ENCODE peak calls at places on chromosomes 11 and 22, in five cellular contexts. U, F, Y, B and Z are unnamed samples.

GRCh38 chr11:22976146-22976545 is 115.9 kb upstream of the CCDC179 start:
- DNase-seq in U (no peak), B (peak; percentile 16), Y (no peak), F (peak; percentile 19), Z (no peak)

GRCh38 chr22:32473388-32473952 is 1.1 kb upstream of the FBXO7 start:
- DNase-seq in B (no peak), Y (no peak), U (no peak), F (peak; percentile 80), Z (no peak)

GRCh38 chr22:36497910-36498669 is 8.8 kb downstream of the FOXRED2 start:
- DNase-seq in B (no peak), Y (no peak), U (no peak), F (peak; percentile 36), Z (no peak)

GRCh38 chr11:23957309-23957708 is 539.5 kb upstream of the LUZP2 start:
- DNase-seq in B (no peak), F (no peak), U (no peak), Y (no peak), Z (no peak)

GRCh38 chr11:114705280-114706024 is 27.1 kb downstream of the NXPE2 start:
- DNase-seq in U (peak; percentile 9), Y (peak; percentile 63), B (no peak), F (no peak), Z (no peak)

GRCh38 chr11:96155627-96156378 is 187.2 kb downstream of the MAML2 start:
- DNase-seq in Y (peak; percentile 69), B (peak; percentile 91), F (peak; percentile 86), U (peak; percentile 89), Z (peak; percentile 91)

GRCh38 chr11:126186708-126187481 is 24.6 kb downstream of the RPUSD4 start:
- DNase-seq in U (no peak), B (no peak), Y (no peak), F (peak; percentile 17), Z (no peak)

GRCh38 chr11:70628881-70629844 is 230.8 kb downstream of the CTTN start:
- DNase-seq in U (peak; percentile 69), B (no peak), F (no peak), Y (peak; percentile 52), Z (no peak)

GRCh38 chr11:8081591-8082021 is 595 bp downstream of the TUB start:
- DNase-seq in F (no peak), U (no peak), B (no peak), Y (no peak), Z (no peak)

GRCh38 chr22:38078046-38078840 is 5.7 kb downstream of the SLC16A8 start:
- DNase-seq in F (no peak), Y (no peak), B (no peak), U (no peak), Z (no peak)

GRCh38 chr11:120068114-120068573 is 69.8 kb downstream of the TRIM29 start:
- DNase-seq in U (no peak), F (no peak), B (peak; percentile 2), Y (no peak), Z (peak; percentile 15)

GRCh38 chr11:75105462-75105925 is 8.8 kb upstream of the OR2AT4 start:
- DNase-seq in B (no peak), U (no peak), Y (no peak), F (peak; percentile 89), Z (no peak)

GRCh38 chr11:95337175-95337957 is 106.4 kb upstream of the SESN3 start:
- DNase-seq in Y (no peak), F (peak; percentile 87), B (no peak), U (peak; percentile 74), Z (no peak)

GRCh38 chr11:4578624-4579023 is 2.9 kb upstream of the OR52I2 start:
- DNase-seq in Y (no peak), B (no peak), F (no peak), U (no peak), Z (no peak)

GRCh38 chr22:39214383-39215069 is 30.3 kb downstream of the PDGFB start:
- DNase-seq in B (no peak), F (peak; percentile 91), Y (no peak), U (no peak), Z (no peak)
- H3K4me3 ChIP-seq in B (no peak overlapping the region), F (no peak overlapping the region), Y (no peak overlapping the region), U (no peak overlapping the region), Z (no peak overlapping the region)

DNA sequence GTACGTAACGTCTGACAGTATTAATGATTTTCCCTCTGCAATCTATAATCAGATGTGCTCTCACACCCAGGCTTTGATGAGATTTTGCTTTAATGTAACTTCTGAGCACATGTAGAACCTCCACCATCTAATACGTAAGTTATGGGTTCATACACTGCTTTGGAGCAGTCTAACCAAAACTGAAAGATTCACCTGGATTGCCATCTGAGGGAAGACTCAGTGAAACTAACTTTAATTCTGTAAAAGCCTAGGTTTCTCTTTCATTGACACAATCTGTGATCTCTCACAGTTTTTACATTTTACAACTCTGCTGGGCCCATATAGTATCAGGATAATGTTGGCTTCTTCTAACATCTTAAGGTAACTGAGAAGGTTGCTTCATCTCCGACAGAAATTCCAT is 30.1 kb upstream of the MTNR1B start:
- DNase-seq in F (no peak), Y (no peak), U (no peak), B (no peak), Z (no peak)
- H3K4me3 ChIP-seq in F (no peak overlapping the region), Y (no peak overlapping the region), U (no peak overlapping the region), B (no peak overlapping the region), Z (no peak overlapping the region)

DNA sequence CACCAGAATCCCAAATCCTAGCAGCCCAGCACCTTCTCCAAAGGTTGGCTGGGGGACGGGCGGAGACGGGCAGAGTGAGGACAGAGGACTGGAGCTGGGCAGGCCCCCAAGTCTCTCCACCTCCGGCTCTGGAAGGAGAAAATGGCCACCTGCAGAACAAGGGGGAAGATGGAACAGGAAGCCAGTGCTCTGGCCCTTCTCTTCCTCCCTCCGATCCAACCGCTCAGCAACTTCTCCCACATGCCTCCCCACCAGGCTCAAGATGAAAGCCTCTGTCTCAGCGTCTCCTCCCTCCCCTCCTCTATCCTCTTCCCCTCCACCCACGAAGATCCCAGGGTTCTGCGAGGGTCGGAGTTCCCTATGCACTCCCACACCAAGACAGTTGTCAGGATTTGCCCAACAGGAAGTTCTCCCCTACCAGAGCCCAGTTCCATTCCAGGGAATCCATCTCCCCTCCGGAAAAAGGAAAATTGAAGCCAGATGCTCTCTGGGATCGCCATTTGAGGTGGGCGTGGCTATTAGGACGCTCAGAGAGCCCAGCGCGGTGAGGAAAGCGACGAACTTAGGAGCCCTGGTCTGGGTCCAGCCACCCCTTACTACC is 20.0 kb downstream of the ADA2 start:
- DNase-seq in F (peak; percentile 96), U (peak; percentile 69), B (no peak), Y (peak; percentile 21), Z (no peak)
- H3K4me3 ChIP-seq in F (peak overlapping the region; percentile 26), U (peak overlapping the region; percentile 1), B (peak overlapping the region; percentile 23), Y (no peak overlapping the region), Z (peak overlapping the region; percentile 3)

DNA sequence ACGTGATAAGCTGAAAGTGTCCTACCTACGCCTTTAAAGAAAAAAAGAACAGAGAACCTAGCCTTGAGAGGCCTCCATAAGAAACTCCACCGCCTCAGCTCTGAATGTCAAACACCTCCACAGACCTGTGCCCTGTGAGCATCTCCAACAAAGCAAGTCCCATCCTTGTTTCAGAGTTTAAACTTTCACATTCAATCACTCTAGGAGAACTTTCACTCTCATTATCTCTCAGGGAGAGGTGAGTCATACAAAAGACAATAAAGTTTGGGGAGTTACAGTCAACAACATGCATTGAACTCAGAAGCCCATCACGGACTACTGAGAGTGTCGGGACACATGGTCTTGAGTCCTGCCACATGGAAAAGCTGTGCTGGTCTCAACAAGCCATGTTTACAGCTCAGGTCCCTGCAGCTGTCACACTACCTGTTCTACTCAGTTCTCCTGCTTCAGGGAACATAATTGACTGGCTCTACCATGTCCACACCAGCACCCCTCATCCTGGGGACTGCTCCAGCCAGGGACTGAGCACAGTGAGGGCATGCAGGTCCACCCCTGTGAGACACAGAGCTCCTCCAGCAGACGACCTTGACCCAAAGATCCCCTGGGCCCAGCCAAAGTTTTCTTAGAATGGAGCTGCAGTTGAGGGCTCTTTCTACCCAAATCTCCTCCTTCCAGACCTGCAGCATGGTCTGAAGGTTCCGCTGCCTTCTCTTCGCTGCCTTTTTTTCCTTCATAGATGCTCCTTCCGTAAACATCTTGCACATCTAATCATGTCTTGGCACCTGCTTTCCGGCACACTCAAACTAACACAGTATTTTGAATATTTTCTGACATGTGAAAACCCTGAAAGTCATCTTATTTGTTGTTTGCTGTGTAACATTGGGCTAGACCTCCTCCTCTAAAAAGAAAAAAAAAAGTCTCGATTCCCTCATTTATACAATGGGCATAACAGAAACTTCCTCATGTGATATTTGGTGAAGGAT is 114.9 kb downstream of the ETS1 start:
- DNase-seq in B (no peak), U (no peak), F (no peak), Y (no peak), Z (peak; percentile 44)
- H3K4me3 ChIP-seq in B (no peak overlapping the region), U (no peak overlapping the region), F (no peak overlapping the region), Y (no peak overlapping the region), Z (no peak overlapping the region)

DNA sequence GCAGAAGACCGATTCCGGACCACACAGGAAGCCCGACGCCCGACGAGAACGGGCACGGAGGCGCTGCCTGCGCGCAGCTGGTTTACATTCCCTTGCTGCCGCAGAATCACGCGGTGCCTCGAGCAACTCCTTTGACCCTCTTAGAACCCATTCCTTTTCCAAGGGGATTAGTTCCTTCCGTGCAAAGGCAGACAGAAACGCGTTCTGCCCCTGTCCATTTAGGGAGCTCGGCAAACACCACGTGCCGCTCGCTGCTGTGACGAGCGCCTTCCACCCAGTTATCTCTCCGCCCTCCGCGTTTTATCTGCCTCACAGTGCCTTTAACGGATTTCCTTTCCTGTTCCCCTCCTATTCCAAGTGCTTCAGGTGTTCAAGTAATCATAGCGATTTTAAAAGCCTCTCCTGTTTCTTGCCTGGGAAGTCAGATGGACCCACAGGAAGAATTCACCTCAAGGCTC is 24.1 kb upstream of the MICAL3 start:
- DNase-seq in Y (no peak), F (no peak), B (no peak), U (no peak), Z (peak; percentile 43)
- H3K4me3 ChIP-seq in Y (no peak overlapping the region), F (no peak overlapping the region), B (peak overlapping the region; percentile 22), U (no peak overlapping the region), Z (peak overlapping the region; percentile 38)

DNA sequence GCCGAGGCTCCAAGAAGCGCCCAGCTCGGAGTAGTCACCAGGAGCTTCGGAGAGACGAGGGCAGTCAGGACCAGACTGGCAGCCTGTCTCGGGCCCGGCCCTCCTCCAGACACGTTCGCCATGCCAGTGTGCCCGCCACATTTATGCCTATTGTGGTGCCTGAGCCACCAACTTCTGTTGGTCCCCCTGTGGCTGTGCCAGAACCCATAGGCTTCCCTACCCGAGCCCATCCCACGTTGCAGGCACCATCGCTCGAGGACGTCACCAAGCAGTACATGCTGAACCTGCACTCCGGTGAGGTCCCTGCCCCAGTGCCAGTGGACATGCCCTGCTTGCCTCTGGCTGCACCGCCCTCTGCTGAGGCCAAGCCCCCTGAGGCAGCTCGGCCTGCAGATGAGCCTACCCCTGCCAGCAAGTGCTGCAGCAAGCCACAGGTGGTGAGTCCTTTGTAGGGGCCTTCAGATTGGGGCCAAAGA is 3.4 kb downstream of the ARHGEF17 start:
- DNase-seq in U (no peak), B (no peak), F (no peak), Y (no peak), Z (no peak)
- H3K4me3 ChIP-seq in U (peak overlapping the region; percentile 20), B (peak overlapping the region; percentile 81), F (no peak overlapping the region), Y (no peak overlapping the region), Z (peak overlapping the region; percentile 80)

DNA sequence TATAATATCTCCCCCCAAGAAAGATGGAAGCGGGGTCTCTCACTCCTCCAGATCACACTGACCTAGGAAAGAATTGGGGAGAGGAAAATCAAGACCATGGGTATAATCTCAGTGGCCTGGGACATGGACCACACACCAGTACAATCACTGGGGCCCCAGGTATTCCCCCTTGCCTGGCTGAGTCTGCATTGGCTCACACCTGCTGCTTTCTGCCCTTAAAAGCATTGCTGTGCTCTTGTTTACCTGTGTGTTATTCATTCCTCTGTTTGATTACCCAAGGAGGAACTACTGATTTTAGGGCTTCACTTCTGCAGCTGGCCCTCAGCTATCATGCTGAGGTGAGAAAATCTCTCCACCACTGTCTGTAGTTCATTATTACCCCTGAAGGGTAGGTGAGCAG is 14.0 kb upstream of the PARVA start:
- DNase-seq in F (no peak), U (no peak), Y (no peak), B (no peak), Z (no peak)
- H3K4me3 ChIP-seq in F (no peak overlapping the region), U (no peak overlapping the region), Y (no peak overlapping the region), B (no peak overlapping the region), Z (no peak overlapping the region)

GRCh38 chr22:44455963-44456358 is 42.1 kb downstream of the RTL6 start:
- DNase-seq in Y (no peak), F (no peak), B (no peak), U (no peak), Z (no peak)
- H3K4me3 ChIP-seq in Y (no peak overlapping the region), F (no peak overlapping the region), B (no peak overlapping the region), U (no peak overlapping the region), Z (no peak overlapping the region)